ENCODE peak calls at places on chromosomes 7 and 10, in nine cellular contexts. D is uterus, G is neural crest cell, J is HFFc6, Y is colonic mucosa, W is GM20000, I is transverse colon, V is cardiac fibroblast, N is cardiac muscle cell. Z is an unnamed sample.

GRCh38 chr7:3882782-3883181 is 581.7 kb downstream of the SDK1 start:
- DNase-seq in D (no peak), G (no peak), J (no peak), Y (no peak), W (no peak), I (no peak), V (no peak), N (no peak), Z (no peak)

GRCh38 chr7:128833939-128834310 is 3.7 kb downstream of the FLNC start:
- DNase-seq in D (no peak), G (no peak), J (no peak), Y (no peak), W (no peak), I (no peak), V (peak), N (no peak), Z (no peak)

GRCh38 chr10:61284222-61284890 is 168.8 kb downstream of the TMEM26 start:
- DNase-seq in D (peak), G (no peak), J (peak), Y (no peak), W (peak), I (no peak), V (peak), N (peak), Z (peak)

GRCh38 chr7:519429-519973 is at the start of gene PDGFA:
- DNase-seq in D (no peak), G (no peak), J (peak), Y (no peak), W (peak), I (no peak), V (peak), N (peak), Z (peak)

GRCh38 chr10:118264838-118265470 is 77.2 kb downstream of the FAM204A start:
- DNase-seq in D (no peak), G (no peak), J (no peak), Y (no peak), W (no peak), I (no peak), V (no peak), N (no peak), Z (no peak)

GRCh38 chr7:125823538-125823937 is 893.9 kb upstream of the POT1 start:
- DNase-seq in D (no peak), G (no peak), J (no peak), Y (no peak), W (no peak), I (no peak), V (no peak), N (no peak), Z (no peak)

GRCh38 chr10:109205929-109206585 is 717.3 kb downstream of the XPNPEP1 start:
- DNase-seq in D (no peak), G (no peak), J (peak), Y (no peak), W (no peak), I (no peak), V (peak), N (no peak), Z (no peak)

GRCh38 chr10:49613882-49614241 is at the start of gene CHAT:
- DNase-seq in D (no peak), G (no peak), J (no peak), Y (no peak), W (peak), I (no peak), V (no peak), N (no peak), Z (no peak)

GRCh38 chr7:149202831-149203231 is 7.5 kb downstream of the ZNF282 start:
- DNase-seq in D (no peak), G (no peak), J (peak), Y (no peak), W (no peak), I (no peak), V (peak), N (no peak), Z (no peak)

GRCh38 chr10:107814865-107815487 is 650.5 kb upstream of the SORCS1 start:
- DNase-seq in D (peak), G (peak), J (no peak), Y (peak), W (peak), I (peak), V (peak), N (peak), Z (peak)

GRCh38 chr7:150904342-150904909 is 52.1 kb downstream of the AOC1 start:
- DNase-seq in D (no peak), G (no peak), J (no peak), Y (no peak), W (no peak), I (no peak), V (no peak), N (no peak), Z (no peak)

DNA sequence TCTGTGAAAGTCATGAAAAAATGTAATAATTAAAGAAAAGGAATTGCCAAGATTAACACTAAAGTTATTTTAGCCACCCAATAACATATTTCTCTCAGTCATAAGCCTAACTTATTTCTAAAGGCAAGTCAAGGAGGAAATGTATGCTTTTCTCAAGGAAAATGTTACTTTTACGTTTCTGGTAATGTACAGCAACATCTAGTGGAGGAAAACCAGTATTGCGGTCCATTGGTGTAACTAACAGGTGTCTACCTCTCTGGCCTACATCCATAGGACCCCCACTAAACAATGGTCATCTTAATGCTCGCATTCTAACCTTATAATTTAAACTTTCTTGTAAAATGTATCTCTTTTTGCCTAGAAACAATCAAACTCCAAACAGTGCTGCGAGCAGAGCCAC is 437.5 kb downstream of the KIF20B start:
- DNase-seq in D (no peak), G (no peak), J (no peak), Y (no peak), W (no peak), I (no peak), V (no peak), N (peak), Z (no peak)
- TF ChIP-seq CTCF in D (no peak), G (peak), J (peak), Y (peak), W (no peak), I (no peak), V (peak), N (peak), Z (peak)

GRCh38 chr10:93061594-93062498 is 1.2 kb downstream of the CYP26C1 start:
- DNase-seq in D (no peak), G (no peak), J (no peak), Y (no peak), W (peak), I (no peak), V (peak), N (no peak), Z (peak)

GRCh38 chr10:93063977-93064660 is 3.5 kb downstream of the CYP26C1 start:
- DNase-seq in D (no peak), G (no peak), J (no peak), Y (no peak), W (peak), I (no peak), V (no peak), N (no peak), Z (peak)

GRCh38 chr10:93063217-93063976 is 2.8 kb downstream of the CYP26C1 start:
- DNase-seq in D (no peak), G (no peak), J (no peak), Y (no peak), W (peak), I (no peak), V (no peak), N (no peak), Z (peak)

GRCh38 chr10:93060887-93061593 is 442 bp downstream of the CYP26C1 start:
- DNase-seq in D (no peak), G (no peak), J (no peak), Y (no peak), W (peak), I (no peak), V (no peak), N (no peak), Z (peak)

GRCh38 chr10:93062499-93063216 is 2.1 kb downstream of the CYP26C1 start:
- DNase-seq in D (no peak), G (no peak), J (no peak), Y (peak), W (peak), I (no peak), V (peak), N (peak), Z (peak)
- TF ChIP-seq CTCF in D (no peak), G (peak), J (peak), Y (peak), W (peak), I (peak), V (peak), N (peak), Z (peak)

GRCh38 chr7:157788573-157788972 is 451.8 kb downstream of the DNAJB6 start:
- DNase-seq in D (no peak), G (no peak), J (no peak), Y (no peak), W (no peak), I (no peak), V (no peak), N (no peak), Z (no peak)
- TF ChIP-seq CTCF in D (no peak), G (no peak), J (no peak), Y (no peak), W (no peak), I (no peak), V (no peak), N (no peak), Z (no peak)

GRCh38 chr10:22617516-22617915 is 96.9 kb downstream of the PIP4K2A start:
- DNase-seq in D (no peak), G (no peak), J (no peak), Y (no peak), W (no peak), I (no peak), V (no peak), N (no peak), Z (no peak)
- TF ChIP-seq CTCF in D (no peak), G (no peak), J (peak), Y (no peak), W (no peak), I (no peak), V (no peak), N (peak), Z (peak)

DNA sequence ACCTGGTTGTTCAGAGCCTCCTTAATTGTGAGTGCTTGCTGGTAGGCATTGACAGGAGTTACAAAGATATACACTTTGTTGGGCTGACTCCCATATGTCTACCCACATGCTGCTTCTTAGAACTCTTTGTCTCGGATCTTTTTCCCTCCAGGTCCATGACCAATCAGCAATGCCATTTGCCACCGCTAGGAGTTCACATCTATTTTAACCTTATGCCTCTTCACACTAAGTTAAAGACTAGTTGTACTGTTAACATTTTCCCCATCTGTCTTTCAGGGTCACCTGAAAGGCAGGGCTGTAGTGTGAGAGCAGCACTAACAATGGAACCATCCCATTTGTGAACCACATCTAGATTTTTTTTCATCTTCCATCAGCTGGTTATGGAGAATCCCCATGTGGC is 226.7 kb upstream of the NPY start:
- DNase-seq in D (no peak), G (no peak), J (no peak), Y (no peak), W (no peak), I (no peak), V (no peak), N (no peak), Z (no peak)
- TF ChIP-seq CTCF in D (no peak), G (no peak), J (peak), Y (no peak), W (no peak), I (no peak), V (no peak), N (no peak), Z (no peak)

GRCh38 chr10:84212015-84212414 is 13.3 kb downstream of the LRIT2 start:
- DNase-seq in D (no peak), G (no peak), J (no peak), Y (no peak), W (no peak), I (no peak), V (no peak), N (no peak), Z (no peak)

GRCh38 chr10:84214046-84214572 is 11.2 kb downstream of the LRIT2 start:
- DNase-seq in D (no peak), G (no peak), J (no peak), Y (no peak), W (no peak), I (no peak), V (no peak), N (no peak), Z (no peak)

GRCh38 chr10:84213076-84213475 is 12.3 kb downstream of the LRIT2 start:
- DNase-seq in D (no peak), G (no peak), J (no peak), Y (no peak), W (no peak), I (no peak), V (no peak), N (no peak), Z (no peak)

GRCh38 chr10:84216834-84217233 is 8.5 kb downstream of the LRIT2 start:
- DNase-seq in D (no peak), G (no peak), J (no peak), Y (no peak), W (no peak), I (no peak), V (no peak), N (no peak), Z (no peak)

GRCh38 chr10:84214612-84215235 is 10.6 kb downstream of the LRIT2 start:
- DNase-seq in D (no peak), G (no peak), J (no peak), Y (peak), W (peak), I (peak), V (no peak), N (no peak), Z (peak)
- TF ChIP-seq CTCF in D (no peak), G (peak), J (peak), Y (no peak), W (peak), I (peak), V (peak), N (peak), Z (peak)

GRCh38 chr7:94907420-94908203 is at the start of gene PPP1R9A:
- DNase-seq in D (peak), G (peak), J (no peak), Y (peak), W (peak), I (peak), V (no peak), N (peak), Z (peak)

GRCh38 chr7:94908204-94909022 is 1.0 kb downstream of the PPP1R9A start:
- DNase-seq in D (peak), G (peak), J (no peak), Y (peak), W (no peak), I (peak), V (peak), N (peak), Z (peak)

GRCh38 chr7:94906035-94906796 is 1.2 kb upstream of the PPP1R9A start:
- DNase-seq in D (no peak), G (no peak), J (no peak), Y (no peak), W (no peak), I (no peak), V (no peak), N (no peak), Z (no peak)

GRCh38 chr7:94907026-94907419 is 371 bp upstream of the PPP1R9A start:
- DNase-seq in D (no peak), G (no peak), J (no peak), Y (no peak), W (no peak), I (no peak), V (no peak), N (no peak), Z (no peak)

GRCh38 chr7:94909023-94909466 is 1.7 kb downstream of the PPP1R9A start:
- DNase-seq in D (no peak), G (no peak), J (no peak), Y (no peak), W (no peak), I (no peak), V (no peak), N (no peak), Z (no peak)
- TF ChIP-seq CTCF in D (no peak), G (no peak), J (no peak), Y (no peak), W (no peak), I (no peak), V (no peak), N (no peak), Z (no peak)

DNA sequence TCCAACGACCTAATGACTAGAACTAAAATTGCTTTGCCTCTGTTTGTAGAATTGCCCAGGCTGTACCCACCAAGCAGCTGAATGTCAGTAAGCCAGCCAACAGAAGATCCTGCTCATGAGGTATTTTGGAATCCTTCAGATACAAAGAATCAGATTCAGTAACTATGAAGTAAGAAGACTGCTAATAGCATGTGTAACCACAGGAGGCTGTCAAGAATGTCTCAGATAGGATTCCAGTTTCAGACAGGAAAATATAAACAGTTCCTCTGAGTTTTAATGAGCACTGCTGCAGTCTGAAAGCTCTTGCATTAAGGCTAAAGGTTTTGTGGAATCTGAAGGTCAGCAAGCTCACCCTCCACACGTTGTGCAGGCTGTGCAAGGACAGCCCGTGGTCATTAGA is 112.6 kb upstream of the ADAM12 start:
- DNase-seq in D (no peak), G (no peak), J (peak), Y (no peak), W (no peak), I (no peak), V (peak), N (no peak), Z (no peak)
- TF ChIP-seq CTCF in D (no peak), G (no peak), J (no peak), Y (no peak), W (no peak), I (no peak), V (no peak), N (no peak), Z (no peak)

GRCh38 chr7:74023037-74023436 is 4.9 kb upstream of the ELN start:
- DNase-seq in D (peak), G (peak), J (peak), Y (no peak), W (no peak), I (no peak), V (peak), N (no peak), Z (no peak)
- TF ChIP-seq CTCF in D (no peak), G (no peak), J (peak), Y (no peak), W (no peak), I (no peak), V (no peak), N (no peak), Z (no peak)

Z was measured in GM13977.